ENCODE peak calls at places on chromosomes 6 and 20, in eight cellular contexts. Y, V, R, Z, D, U, L and E are unnamed samples.

GRCh38 chr6:41462980-41463930 is 82.9 kb upstream of the FOXP4 start:
- DNase-seq in V (peak; percentile 16), R (peak; percentile 76), Y (no peak), L (no peak), D (no peak), Z (peak; percentile 73), U (no peak), E (peak; percentile 91)

GRCh38 chr20:17643531-17644188 is 38.4 kb downstream of the RRBP1 start:
- DNase-seq in Z (no peak), D (no peak), Y (no peak), U (no peak), L (no peak), R (no peak), V (no peak), E (peak; percentile 54)

GRCh38 chr6:129236110-129236509 is 353.2 kb downstream of the LAMA2 start:
- DNase-seq in L (no peak), R (no peak), Y (no peak), V (no peak), U (no peak), D (no peak), Z (no peak), E (no peak)

GRCh38 chr20:47809561-47809960 is 24.3 kb upstream of the SULF2 start:
- DNase-seq in R (no peak), D (no peak), Z (no peak), L (no peak), V (no peak), Y (no peak), U (peak; percentile 16), E (no peak)

GRCh38 chr20:56781108-56781739 is 152.1 kb downstream of the TFAP2C start:
- DNase-seq in Z (no peak), R (no peak), U (no peak), Y (no peak), V (no peak), L (no peak), D (no peak), E (no peak)

GRCh38 chr6:167136376-167136775 is 13.5 kb downstream of the CCR6 start:
- DNase-seq in D (no peak), Z (no peak), Y (no peak), V (no peak), U (no peak), L (no peak), R (no peak), E (no peak)

GRCh38 chr20:8547035-8547649 is 415.1 kb downstream of the PLCB1 start:
- DNase-seq in Y (no peak), V (no peak), L (no peak), D (no peak), U (no peak), R (no peak), Z (no peak), E (no peak)

GRCh38 chr20:23082846-23083552 is 3.1 kb downstream of the CD93 start:
- DNase-seq in D (peak; percentile 43), Y (no peak), Z (no peak), L (no peak), U (peak; percentile 40), R (peak; percentile 17), V (no peak), E (peak; percentile 69)

GRCh38 chr6:49326337-49326736 is 136.7 kb downstream of the MMUT start:
- DNase-seq in L (no peak), D (no peak), Z (no peak), V (no peak), U (no peak), R (no peak), Y (no peak), E (no peak)

GRCh38 chr6:87393026-87393622 is 14.6 kb upstream of the CFAP206 start:
- DNase-seq in D (peak; percentile 65), Z (no peak), V (peak; percentile 73), U (no peak), R (peak; percentile 96), Y (peak; percentile 22), L (peak; percentile 1), E (no peak)

GRCh38 chr20:23152308-23152892 is 66.3 kb upstream of the CD93 start:
- DNase-seq in Y (no peak), V (no peak), U (no peak), R (peak; percentile 48), L (no peak), D (no peak), Z (peak; percentile 83), E (peak; percentile 91)

GRCh38 chr6:140394141-140394540 is 1019.7 kb upstream of the CITED2 start:
- DNase-seq in Y (no peak), U (no peak), V (no peak), L (no peak), Z (no peak), D (no peak), R (no peak), E (no peak)

GRCh38 chr6:88236961-88237360 is 70.8 kb upstream of the CNR1 start:
- DNase-seq in U (no peak), L (no peak), R (no peak), Y (no peak), D (no peak), V (no peak), Z (no peak), E (no peak)

GRCh38 chr20:56316483-56316882 is 42.3 kb upstream of the FAM210B start:
- DNase-seq in R (no peak), D (no peak), L (no peak), V (no peak), U (no peak), Z (no peak), Y (no peak), E (no peak)

GRCh38 chr6:28135393-28135792 is 6.3 kb upstream of the ZKSCAN8 start:
- DNase-seq in R (no peak), U (no peak), D (no peak), V (peak; percentile 13), Y (no peak), L (no peak), Z (no peak), E (no peak)

GRCh38 chr20:43721429-43722152 is 5.2 kb downstream of the GTSF1L start:
- DNase-seq in V (no peak), D (peak; percentile 74), R (no peak), U (peak; percentile 20), L (no peak), Z (no peak), Y (no peak), E (no peak)

GRCh38 chr20:33119725-33120720 is 40.6 kb downstream of the BPIFB4 start:
- DNase-seq in R (no peak), L (no peak), Y (no peak), D (no peak), U (no peak), Z (no peak), V (no peak), E (no peak)

GRCh38 chr6:43376551-43376981 is 7.1 kb upstream of the ZNF318 start:
- DNase-seq in D (no peak), U (no peak), V (no peak), L (no peak), Y (no peak), R (no peak), Z (no peak), E (no peak)

GRCh38 chr6:168116975-168117899 is 38.2 kb upstream of the FRMD1 start:
- DNase-seq in L (no peak), R (no peak), Z (no peak), V (no peak), U (no peak), D (no peak), Y (no peak), E (no peak)

GRCh38 chr20:46894971-46895905 is 595 bp downstream of the EYA2 start:
- DNase-seq in L (no peak), Z (no peak), V (peak; percentile 5), R (no peak), U (peak; percentile 32), Y (no peak), D (peak; percentile 24), E (peak; percentile 65)

GRCh38 chr6:32047855-32048766 is 9.9 kb downstream of the CYP21A2 start:
- DNase-seq in Y (peak; percentile 51), D (peak; percentile 6), V (peak; percentile 54), U (peak; percentile 88), R (peak; percentile 48), Z (peak; percentile 72), L (no peak), E (peak; percentile 91)

GRCh38 chr20:19590382-19590781 is 167.7 kb upstream of the RIN2 start:
- DNase-seq in D (no peak), Z (no peak), R (no peak), U (no peak), Y (no peak), V (no peak), L (no peak), E (no peak)

GRCh38 chr6:111210074-111210729 is 122.9 kb downstream of the SLC16A10 start:
- DNase-seq in Y (peak; percentile 1), Z (no peak), D (peak; percentile 60), L (no peak), R (peak; percentile 87), U (no peak), V (peak; percentile 83), E (no peak)

GRCh38 chr6:121652726-121653623 is 217.5 kb downstream of the GJA1 start:
- DNase-seq in R (peak; percentile 33), Y (no peak), U (no peak), Z (no peak), V (peak; percentile 78), D (no peak), L (no peak), E (no peak)

GRCh38 chr6:88919032-88919431 is 44.4 kb downstream of the RNGTT start:
- DNase-seq in U (no peak), D (no peak), L (no peak), Y (no peak), R (peak; percentile 43), Z (no peak), V (no peak), E (no peak)

GRCh38 chr6:40928302-40928701 is 110.7 kb downstream of the UNC5CL start:
- DNase-seq in D (no peak), Y (no peak), Z (no peak), R (no peak), V (no peak), L (no peak), U (no peak), E (no peak)

GRCh38 chr20:7883309-7883708 is 56.9 kb downstream of the HAO1 start:
- DNase-seq in D (peak; percentile 5), L (no peak), R (no peak), Y (no peak), U (no peak), Z (no peak), V (no peak), E (no peak)

GRCh38 chr20:41469868-41470267 is 103.2 kb upstream of the EMILIN3 start:
- DNase-seq in U (no peak), Y (no peak), D (no peak), R (no peak), V (no peak), Z (peak; percentile 58), L (no peak), E (no peak)

GRCh38 chr20:24971702-24972101 is 20.8 kb downstream of the APMAP start:
- DNase-seq in Y (no peak), U (no peak), V (no peak), D (no peak), R (no peak), L (no peak), Z (no peak), E (no peak)

GRCh38 chr6:71529769-71530168 is 241.2 kb downstream of the OGFRL1 start:
- DNase-seq in D (no peak), R (no peak), Y (no peak), U (no peak), Z (no peak), V (no peak), L (no peak), E (no peak)

GRCh38 chr6:56752534-56752933 is 109.8 kb upstream of the DST start:
- DNase-seq in D (no peak), V (no peak), Z (no peak), R (no peak), Y (no peak), L (no peak), U (no peak), E (no peak)

GRCh38 chr6:43038727-43039126 is 14.9 kb downstream of the CUL7 start:
- DNase-seq in U (no peak), Z (no peak), D (no peak), V (no peak), Y (no peak), R (no peak), L (no peak), E (no peak)